ENCODE peak calls at places on chromosome 12, in nine cellular contexts. G is NCI-H1930; F is epithelial cell of esophagus; V is colonic mucosa; D is fibroblast of pulmonary artery; M is RPMI7951; K is stimulated activated CD8-positive, alpha-beta memory T cell treated with anti-CD3 and anti-CD28 coated beads, Interleukin-4, amount 100 ng/mL, for 24 hours; E is NCI-H1694; O is Daoy. I is an unnamed sample.

GRCh38 chr12:66165141-66165540 is 4.7 kb downstream of the TMBIM4 start:
- DNase-seq in G (no peak), F (no peak), V (no peak), D (no peak), M (no peak), K (no peak), E (no peak), O (no peak), I (no peak)

GRCh38 chr12:3770891-3771290 is 18.0 kb upstream of the CRACR2A start:
- DNase-seq in G (no peak), F (peak), V (no peak), D (peak), M (peak), K (no peak), E (no peak), O (peak), I (no peak)

GRCh38 chr12:75781532-75782046 is 250.0 kb downstream of the PHLDA1 start:
- DNase-seq in G (no peak), F (peak), V (no peak), D (peak), M (peak), K (no peak), E (no peak), O (peak), I (no peak)

GRCh38 chr12:104303538-104304151 is at the start of gene EID3:
- DNase-seq in G (no peak), F (peak), V (peak), D (peak), M (no peak), K (peak), E (no peak), O (peak), I (peak)

GRCh38 chr12:47032644-47033043 is 46.8 kb upstream of the PCED1B start:
- DNase-seq in G (peak), F (peak), V (no peak), D (peak), M (peak), K (no peak), E (no peak), O (peak), I (no peak)

GRCh38 chr12:14613718-14614117 is 46.0 kb upstream of the PLBD1 start:
- DNase-seq in G (no peak), F (peak), V (no peak), D (no peak), M (no peak), K (no peak), E (no peak), O (no peak), I (no peak)

GRCh38 chr12:113048716-113049127 is 7.8 kb upstream of the DTX1 start:
- DNase-seq in G (peak), F (peak), V (peak), D (peak), M (peak), K (peak), E (peak), O (peak), I (peak)

GRCh38 chr12:51401900-51402299 is 10.7 kb upstream of the GALNT6 start:
- DNase-seq in G (no peak), F (no peak), V (no peak), D (no peak), M (no peak), K (no peak), E (no peak), O (no peak), I (no peak)

GRCh38 chr12:14567311-14568195 is at the start of gene PLBD1:
- DNase-seq in G (no peak), F (peak), V (peak), D (peak), M (peak), K (no peak), E (no peak), O (peak), I (peak)

GRCh38 chr12:41058266-41058665 is 129.9 kb upstream of the PDZRN4 start:
- DNase-seq in G (no peak), F (no peak), V (no peak), D (no peak), M (no peak), K (no peak), E (no peak), O (no peak), I (no peak)

GRCh38 chr12:59030415-59030814 is 110.1 kb upstream of the LRIG3 start:
- DNase-seq in G (no peak), F (no peak), V (peak), D (no peak), M (no peak), K (no peak), E (no peak), O (no peak), I (peak)

GRCh38 chr12:6264402-6265037 is 46.0 kb upstream of the PLEKHG6 start:
- DNase-seq in G (no peak), F (no peak), V (peak), D (no peak), M (no peak), K (no peak), E (no peak), O (no peak), I (peak)

GRCh38 chr12:118145798-118146156 is 9.9 kb downstream of the PEBP1 start:
- DNase-seq in G (no peak), F (no peak), V (no peak), D (no peak), M (no peak), K (no peak), E (no peak), O (no peak), I (no peak)

GRCh38 chr12:101299346-101299745 is 19.4 kb downstream of the UTP20 start:
- DNase-seq in G (no peak), F (peak), V (no peak), D (no peak), M (peak), K (no peak), E (no peak), O (no peak), I (no peak)

GRCh38 chr12:12722351-12723146 is 5.4 kb downstream of the CDKN1B start:
- DNase-seq in G (peak), F (peak), V (no peak), D (no peak), M (peak), K (no peak), E (peak), O (no peak), I (no peak)

GRCh38 chr12:47949441-47950341 is 13.7 kb upstream of the TMEM106C start:
- DNase-seq in G (peak), F (peak), V (peak), D (peak), M (peak), K (no peak), E (peak), O (peak), I (peak)

GRCh38 chr12:2795291-2796186 is 769 bp downstream of the FKBP4 start:
- DNase-seq in G (peak), F (peak), V (peak), D (peak), M (peak), K (peak), E (peak), O (peak), I (peak)

GRCh38 chr12:9646794-9647622 is 22.5 kb upstream of the CLEC2D start:
- DNase-seq in G (no peak), F (peak), V (no peak), D (peak), M (peak), K (no peak), E (no peak), O (peak), I (no peak)

GRCh38 chr12:32039917-32040575 is 66.6 kb upstream of the BICD1 start:
- DNase-seq in G (no peak), F (no peak), V (no peak), D (peak), M (no peak), K (no peak), E (no peak), O (no peak), I (no peak)

GRCh38 chr12:42809226-42809625 is 219.7 kb upstream of the PRICKLE1 start:
- DNase-seq in G (no peak), F (no peak), V (no peak), D (peak), M (no peak), K (no peak), E (no peak), O (no peak), I (no peak)

GRCh38 chr12:109743076-109743910 is 29.7 kb downstream of the FAM222A start:
- DNase-seq in G (no peak), F (no peak), V (no peak), D (no peak), M (no peak), K (no peak), E (no peak), O (no peak), I (peak)

GRCh38 chr12:118541945-118542344 is 165.6 kb downstream of the SUDS3 start:
- DNase-seq in G (no peak), F (no peak), V (no peak), D (no peak), M (peak), K (no peak), E (no peak), O (no peak), I (no peak)

GRCh38 chr12:107512391-107512790 is 173.2 kb upstream of the PWP1 start:
- DNase-seq in G (no peak), F (peak), V (no peak), D (peak), M (no peak), K (no peak), E (no peak), O (no peak), I (no peak)

GRCh38 chr12:28253175-28253641 is 63.0 kb downstream of the CCDC91 start:
- DNase-seq in G (no peak), F (peak), V (no peak), D (peak), M (peak), K (peak), E (no peak), O (peak), I (no peak)

GRCh38 chr12:69903548-69903947 is 78.5 kb downstream of the MYRFL start:
- DNase-seq in G (no peak), F (no peak), V (no peak), D (no peak), M (no peak), K (no peak), E (no peak), O (no peak), I (no peak)

GRCh38 chr12:100141998-100142850 is 450 bp downstream of the BLTP3B start:
- DNase-seq in G (no peak), F (no peak), V (peak), D (peak), M (peak), K (peak), E (no peak), O (peak), I (peak)

GRCh38 chr12:121797937-121798801 is 4.7 kb upstream of the RHOF start:
- DNase-seq in G (no peak), F (no peak), V (peak), D (no peak), M (peak), K (no peak), E (peak), O (peak), I (peak)

GRCh38 chr12:40156031-40156764 is 50.3 kb upstream of the SLC2A13 start:
- DNase-seq in G (no peak), F (peak), V (no peak), D (no peak), M (no peak), K (no peak), E (peak), O (no peak), I (no peak)

GRCh38 chr12:12443482-12443881 is 86.6 kb downstream of the BORCS5 start:
- DNase-seq in G (no peak), F (no peak), V (peak), D (peak), M (no peak), K (no peak), E (no peak), O (no peak), I (peak)

GRCh38 chr12:95815635-95816212 is 25.2 kb upstream of the NTN4 start:
- DNase-seq in G (peak), F (peak), V (no peak), D (peak), M (peak), K (no peak), E (peak), O (no peak), I (no peak)

GRCh38 chr12:108495054-108495453 is 20.0 kb upstream of the FICD start:
- DNase-seq in G (no peak), F (peak), V (no peak), D (peak), M (peak), K (no peak), E (peak), O (peak), I (no peak)

I was measured in stomach.